ENCODE peak calls at places on chromosomes 7 and 10, in seven cellular contexts. G is HL-60, M is colonic mucosa, S is right lobe of liver, Z is gastrocnemius medialis, N is esophagus squamous epithelium, T is RWPE1. F is an unnamed sample.

GRCh38 chr7:7439564-7439963 is 96.1 kb downstream of the COL28A1 start:
- DNase-seq in G (no peak), M (no peak), S (no peak), Z (no peak), N (no peak), T (no peak), F (no peak)

GRCh38 chr7:50953820-50954219 is 171.1 kb upstream of the GRB10 start:
- DNase-seq in G (no peak), M (no peak), S (no peak), Z (no peak), N (no peak), T (peak), F (no peak)

GRCh38 chr10:132897516-132898381 is 44.6 kb downstream of the CFAP46 start:
- DNase-seq in G (no peak), M (no peak), S (peak), Z (no peak), N (no peak), T (no peak), F (no peak)

GRCh38 chr7:28855538-28856217 is 102.5 kb downstream of the TRIL start:
- DNase-seq in G (no peak), M (no peak), S (peak), Z (no peak), N (no peak), T (peak), F (no peak)

GRCh38 chr7:30433082-30433481 is 45.5 kb downstream of the NOD1 start:
- DNase-seq in G (peak), M (peak), S (no peak), Z (peak), N (no peak), T (no peak), F (peak)

GRCh38 chr7:36806897-36807296 is 82.6 kb upstream of the AOAH start:
- DNase-seq in G (no peak), M (no peak), S (no peak), Z (no peak), N (no peak), T (no peak), F (no peak)

GRCh38 chr10:6036861-6037321 is 25.3 kb downstream of the IL2RA start:
- DNase-seq in G (no peak), M (peak), S (no peak), Z (no peak), N (no peak), T (no peak), F (no peak)

GRCh38 chr10:88032566-88032965 is 169.1 kb downstream of the PTEN start:
- DNase-seq in G (no peak), M (no peak), S (no peak), Z (no peak), N (no peak), T (peak), F (no peak)

GRCh38 chr10:43958071-43958432 is 309.4 kb upstream of the ZNF32 start:
- DNase-seq in G (no peak), M (no peak), S (no peak), Z (no peak), N (no peak), T (no peak), F (no peak)

GRCh38 chr10:7561216-7561893 is 105.4 kb downstream of the ITIH5 start:
- DNase-seq in G (no peak), M (peak), S (peak), Z (peak), N (no peak), T (no peak), F (peak)

GRCh38 chr10:101319241-101319915 is 34.6 kb upstream of the BTRC start:
- DNase-seq in G (no peak), M (no peak), S (no peak), Z (no peak), N (no peak), T (no peak), F (no peak)

GRCh38 chr10:121994429-121994881 is 5.5 kb downstream of the TACC2 start:
- DNase-seq in G (no peak), M (peak), S (no peak), Z (peak), N (no peak), T (no peak), F (peak)

GRCh38 chr10:91613411-91614253 is 19.2 kb downstream of the PPP1R3C start:
- DNase-seq in G (no peak), M (no peak), S (no peak), Z (peak), N (no peak), T (peak), F (no peak)

GRCh38 chr7:45092100-45092930 is 3.5 kb upstream of the NACAD start:
- DNase-seq in G (no peak), M (no peak), S (no peak), Z (no peak), N (no peak), T (peak), F (no peak)

GRCh38 chr10:30625110-30625509 is 4.4 kb downstream of the LYZL2 start:
- DNase-seq in G (no peak), M (no peak), S (no peak), Z (no peak), N (no peak), T (no peak), F (no peak)

GRCh38 chr7:28785002-28785995 is 172.8 kb downstream of the TRIL start:
- DNase-seq in G (no peak), M (no peak), S (no peak), Z (no peak), N (no peak), T (no peak), F (no peak)

GRCh38 chr7:138669364-138669763 is 31.8 kb downstream of the SVOPL start:
- DNase-seq in G (no peak), M (peak), S (no peak), Z (no peak), N (no peak), T (no peak), F (no peak)

GRCh38 chr7:157500171-157500960 is 163.6 kb downstream of the DNAJB6 start:
- DNase-seq in G (no peak), M (no peak), S (no peak), Z (no peak), N (no peak), T (no peak), F (no peak)

GRCh38 chr7:44489955-44490350 is 505 bp downstream of the NUDCD3 start:
- DNase-seq in G (no peak), M (peak), S (peak), Z (no peak), N (no peak), T (peak), F (no peak)

GRCh38 chr7:8365499-8366110 is 67.8 kb upstream of the NXPH1 start:
- DNase-seq in G (no peak), M (no peak), S (no peak), Z (no peak), N (no peak), T (no peak), F (no peak)

GRCh38 chr7:491958-492713 is 27.5 kb downstream of the PDGFA start:
- DNase-seq in G (no peak), M (no peak), S (peak), Z (no peak), N (no peak), T (no peak), F (no peak)

GRCh38 chr7:117364204-117364755 is 41.4 kb upstream of the WNT2 start:
- DNase-seq in G (no peak), M (no peak), S (no peak), Z (no peak), N (no peak), T (no peak), F (no peak)

GRCh38 chr7:110977127-110977776 is 113.7 kb upstream of the LRRN3 start:
- DNase-seq in G (no peak), M (no peak), S (no peak), Z (no peak), N (no peak), T (no peak), F (no peak)

GRCh38 chr7:156640949-156641485 is 443 bp downstream of the RNF32 start:
- DNase-seq in G (no peak), M (peak), S (peak), Z (no peak), N (no peak), T (peak), F (peak)

GRCh38 chr7:140159487-140159886 is 17.3 kb downstream of the KDM7A start:
- DNase-seq in G (no peak), M (no peak), S (no peak), Z (no peak), N (no peak), T (no peak), F (no peak)

GRCh38 chr10:62047960-62048383 is 146.5 kb downstream of the ARID5B start:
- DNase-seq in G (no peak), M (peak), S (no peak), Z (peak), N (no peak), T (no peak), F (no peak)

GRCh38 chr7:13235961-13236360 is 548.5 kb downstream of the ARL4A start:
- DNase-seq in G (no peak), M (no peak), S (no peak), Z (no peak), N (no peak), T (no peak), F (no peak)

GRCh38 chr10:71527135-71527534 is 130.4 kb downstream of the CDH23 start:
- DNase-seq in G (no peak), M (no peak), S (peak), Z (no peak), N (no peak), T (no peak), F (peak)
- TF ChIP-seq CTCF in G (no peak), M (no peak), S (no peak), Z (no peak), N (no peak), T (no peak), F (no peak)

GRCh38 chr10:117007080-117007479 is 2.1 kb upstream of the SHTN1 start:
- DNase-seq in G (no peak), M (no peak), S (no peak), Z (no peak), N (no peak), T (peak), F (no peak)
- H3K27ac ChIP-seq in G (no peak), M (no peak), S (no peak), Z (no peak), N (no peak), T (no peak), F (no peak)

DNA sequence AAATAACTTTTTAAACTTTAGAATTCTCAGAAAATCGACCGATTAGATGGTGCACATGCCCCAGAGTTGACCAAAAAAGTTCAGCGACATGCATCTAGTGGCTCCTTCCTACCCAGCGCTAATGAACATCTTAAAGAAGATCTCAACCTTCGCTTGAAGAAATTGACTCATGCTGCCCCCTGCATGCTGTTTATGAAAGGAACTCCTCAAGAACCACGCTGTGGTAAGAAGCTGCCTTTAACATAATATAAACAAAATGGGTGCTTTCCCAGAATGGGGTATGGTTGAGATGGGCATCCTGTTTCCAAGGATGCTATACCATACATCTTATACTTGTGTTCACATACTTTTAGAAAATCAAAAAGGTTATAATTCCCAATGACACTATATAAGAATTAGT is 24.6 kb downstream of the GLRX3 start:
- DNase-seq in G (no peak), M (no peak), S (no peak), Z (no peak), N (no peak), T (no peak), F (no peak)
- TF ChIP-seq CTCF in G (no peak), M (no peak), S (no peak), Z (no peak), N (no peak), T (no peak), F (no peak)

DNA sequence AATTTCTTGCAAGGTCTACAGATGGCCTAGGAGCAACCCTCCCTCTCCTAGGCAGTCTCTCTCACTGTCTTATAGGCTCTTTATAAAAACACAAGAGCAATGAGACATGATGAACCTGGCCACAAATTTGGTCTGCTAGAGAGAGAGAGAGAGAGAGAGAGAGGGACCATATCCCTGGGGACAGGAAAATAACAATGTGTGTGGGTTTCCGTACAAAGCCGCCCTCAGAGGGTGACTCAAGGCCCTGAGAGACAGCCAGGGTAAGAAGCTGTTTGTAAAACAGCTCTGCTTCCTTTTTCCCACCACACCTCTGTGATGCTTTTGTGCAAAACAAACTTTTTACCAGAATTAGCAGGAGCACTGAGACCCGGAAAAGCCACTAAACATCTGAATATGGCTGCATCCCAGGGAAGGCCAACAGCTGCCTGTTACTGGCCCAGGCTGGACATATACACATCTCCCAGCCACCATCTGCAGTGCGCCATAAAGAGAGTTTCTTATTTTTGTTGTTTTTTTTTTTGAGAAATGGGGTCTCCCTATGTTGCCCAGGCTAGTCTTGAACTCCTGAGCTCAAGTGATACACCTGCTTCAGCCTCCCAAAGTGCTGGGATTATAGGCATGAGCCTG is 18.4 kb downstream of the GIMAP5 start:
- DNase-seq in G (no peak), M (no peak), S (no peak), Z (no peak), N (no peak), T (no peak), F (no peak)
- H3K27ac ChIP-seq in G (no peak), M (peak), S (no peak), Z (peak), N (peak), T (no peak), F (no peak)

DNA sequence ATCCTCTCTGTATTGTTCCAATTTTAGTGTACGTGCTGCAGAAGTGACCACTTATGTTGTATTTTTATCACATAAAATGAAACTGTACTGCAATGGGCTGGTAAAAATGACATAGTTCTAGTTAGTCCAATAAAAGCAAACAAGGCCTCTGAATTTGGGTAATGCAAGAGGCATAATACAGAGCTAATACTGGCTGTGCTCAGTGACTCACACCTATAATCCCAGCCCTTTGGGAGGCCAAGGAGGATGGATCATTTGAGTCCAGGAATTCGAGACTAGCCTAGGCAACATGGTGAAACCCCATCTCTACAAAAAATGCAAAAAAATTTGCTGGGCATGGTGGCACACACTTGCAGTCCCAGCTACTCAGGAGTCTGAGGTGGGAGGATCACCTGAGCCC is 70.2 kb downstream of the ABI1 start:
- DNase-seq in G (no peak), M (no peak), S (no peak), Z (no peak), N (no peak), T (no peak), F (no peak)
- TF ChIP-seq CTCF in G (no peak), M (no peak), S (no peak), Z (no peak), N (no peak), T (no peak), F (no peak)